ENCODE peak calls at places on chromosomes 4 and X, in eight cellular contexts. B is Ammon's horn; F is stimulated activated CD8-positive, alpha-beta memory T cell treated with anti-CD3 and anti-CD28 coated beads, Interleukin-15, amount 100 ng/mL, for 24 hours; W is activated effector memory CD4-positive, alpha-beta T cell treated with anti-CD3 and anti-CD28 coated beads, Interleukin-2, amount 50 U/mL, for 16 hours; S is neuronal stem cell; Z is right lobe of liver; J is ELR; U is stimulated activated CD4-positive, alpha-beta T cell treated with anti-CD3 and anti-CD28 coated beads, Interleukin-12 subunit alpha, Interleukin-12 subunit beta, amount 100 ng/mL, for 48 hours. A is an unnamed sample.

GRCh38 chrX:153868576-153869472 is 17.1 kb downstream of the L1CAM start:
- DNase-seq in B (no peak), F (no peak), W (peak), S (no peak), Z (no peak), J (no peak), U (no peak), A (no peak)

GRCh38 chrX:39096599-39096998 is 295.3 kb downstream of the MID1IP1 start:
- DNase-seq in B (no peak), F (no peak), W (no peak), S (no peak), Z (no peak), J (no peak), U (no peak), A (no peak)

GRCh38 chrX:120302434-120302833 is 8.8 kb downstream of the TMEM255A start:
- DNase-seq in B (no peak), F (no peak), W (peak), S (no peak), Z (no peak), J (no peak), U (no peak), A (no peak)

GRCh38 chr4:100483796-100484195 is 34.0 kb downstream of the EMCN start:
- DNase-seq in B (peak), F (no peak), W (no peak), S (no peak), Z (no peak), J (no peak), U (no peak), A (no peak)

GRCh38 chr4:113013746-113014145 is 35.7 kb upstream of the ANK2 start:
- DNase-seq in B (no peak), F (no peak), W (no peak), S (no peak), Z (no peak), J (no peak), U (no peak), A (peak)

GRCh38 chr4:54440394-54441223 is 211.5 kb downstream of the PDGFRA start:
- DNase-seq in B (peak), F (no peak), W (no peak), S (peak), Z (no peak), J (peak), U (no peak), A (peak)

GRCh38 chr4:98162696-98163095 is 19.4 kb upstream of the STPG2 start:
- DNase-seq in B (no peak), F (no peak), W (no peak), S (no peak), Z (no peak), J (no peak), U (no peak), A (no peak)

GRCh38 chr4:54516556-54517215 is 141.1 kb upstream of the KIT start:
- DNase-seq in B (no peak), F (no peak), W (no peak), S (no peak), Z (no peak), J (peak), U (no peak), A (peak)

GRCh38 chr4:94519019-94519418 is 67.3 kb downstream of the PDLIM5 start:
- DNase-seq in B (peak), F (no peak), W (no peak), S (no peak), Z (no peak), J (no peak), U (no peak), A (no peak)

GRCh38 chr4:104975617-104976016 is 171.1 kb upstream of the TET2 start:
- DNase-seq in B (no peak), F (no peak), W (no peak), S (no peak), Z (no peak), J (no peak), U (no peak), A (no peak)

GRCh38 chr4:80201326-80202151 is 4.2 kb downstream of the PRDM8 start:
- DNase-seq in B (peak), F (no peak), W (peak), S (no peak), Z (no peak), J (peak), U (no peak), A (peak)

GRCh38 chr4:174437756-174438155 is 84.5 kb downstream of the HPGD start:
- DNase-seq in B (no peak), F (no peak), W (no peak), S (no peak), Z (no peak), J (no peak), U (no peak), A (peak)

GRCh38 chr4:106595906-106596305 is 227.3 kb upstream of the GIMD1 start:
- DNase-seq in B (no peak), F (no peak), W (no peak), S (no peak), Z (no peak), J (no peak), U (no peak), A (no peak)

GRCh38 chrX:109841869-109842579 is 109.0 kb upstream of the ACSL4 start:
- DNase-seq in B (no peak), F (no peak), W (no peak), S (no peak), Z (no peak), J (peak), U (no peak), A (peak)

GRCh38 chr4:118889313-118889694 is 650 bp downstream of the SYNPO2 start:
- DNase-seq in B (no peak), F (no peak), W (no peak), S (no peak), Z (no peak), J (peak), U (no peak), A (peak)

GRCh38 chr4:17781072-17781830 is at the start of gene FAM184B:
- DNase-seq in B (peak), F (no peak), W (no peak), S (peak), Z (no peak), J (peak), U (no peak), A (peak)

GRCh38 chrX:127129510-127129909 is 310.0 kb downstream of the PRR32 start:
- DNase-seq in B (no peak), F (no peak), W (no peak), S (no peak), Z (no peak), J (no peak), U (no peak), A (no peak)

GRCh38 chr4:176635372-176636261 is 157.1 kb downstream of the VEGFC start:
- DNase-seq in B (no peak), F (no peak), W (no peak), S (no peak), Z (no peak), J (peak), U (no peak), A (peak)

GRCh38 chr4:7798215-7798995 is 141.3 kb downstream of the AFAP1 start:
- DNase-seq in B (no peak), F (no peak), W (no peak), S (no peak), Z (no peak), J (peak), U (no peak), A (peak)

GRCh38 chr4:62196338-62196737 is 996.2 kb downstream of the ADGRL3 start:
- DNase-seq in B (no peak), F (no peak), W (no peak), S (no peak), Z (no peak), J (no peak), U (no peak), A (no peak)

GRCh38 chr4:2796261-2797187 is 3.6 kb downstream of the SH3BP2 start:
- DNase-seq in B (peak), F (no peak), W (peak), S (no peak), Z (peak), J (peak), U (no peak), A (peak)

GRCh38 chrX:150805736-150806135 is 92.7 kb downstream of the CD99L2 start:
- DNase-seq in B (no peak), F (no peak), W (no peak), S (no peak), Z (no peak), J (no peak), U (no peak), A (no peak)

GRCh38 chrX:127037179-127037578 is 217.7 kb downstream of the PRR32 start:
- DNase-seq in B (no peak), F (no peak), W (no peak), S (no peak), Z (no peak), J (no peak), U (no peak), A (no peak)

A was measured in GM23248.